ENCODE peak calls at places on chromosomes 13 and 19, in four cellular contexts. V is T-helper 2 cell, N is globus pallidus, Z is astrocyte of the cerebellum. E is an unnamed sample.

GRCh38 chr19:48553676-48554384 is 1.9 kb downstream of the SULT2B1 start:
- DNase-seq in V (no peak), N (no peak), Z (no peak), E (peak; percentile 93)

GRCh38 chr19:39843919-39844793 is 2.0 kb downstream of the FBL start:
- DNase-seq in V (peak; percentile 66), N (no peak), Z (peak; percentile 42), E (peak; percentile 83)

GRCh38 chr19:41218615-41219507 is at the start of gene AXL:
- DNase-seq in V (peak; percentile 39), N (peak; percentile 65), Z (peak; percentile 13), E (peak; percentile 34)

GRCh38 chr13:59531571-59532091 is 632.1 kb downstream of the DIAPH3 start:
- DNase-seq in V (peak; percentile 82), N (peak; percentile 55), Z (peak; percentile 89), E (peak; percentile 87)

GRCh38 chr19:44757735-44758505 is 9.4 kb downstream of the BCL3 start:
- DNase-seq in V (no peak), N (no peak), Z (no peak), E (no peak)

GRCh38 chr13:77521595-77522367 is 13.7 kb upstream of the SCEL start:
- DNase-seq in V (no peak), N (no peak), Z (peak; percentile 51), E (peak; percentile 86)

GRCh38 chr13:25691654-25692053 is 319.9 kb downstream of the ATP8A2 start:
- DNase-seq in V (no peak), N (no peak), Z (no peak), E (no peak)

GRCh38 chr13:49021953-49022352 is 46.2 kb downstream of the FNDC3A start:
- DNase-seq in V (no peak), N (no peak), Z (no peak), E (no peak)

GRCh38 chr13:21481359-21481758 is 22.3 kb upstream of the ZDHHC20 start:
- DNase-seq in V (no peak), N (no peak), Z (no peak), E (no peak)

GRCh38 chr13:111665691-111666095 is 345.3 kb downstream of the TEX29 start:
- DNase-seq in V (no peak), N (no peak), Z (no peak), E (no peak)

GRCh38 chr19:54677217-54677616 is 14.4 kb downstream of the LILRB4 start:
- DNase-seq in V (no peak), N (no peak), Z (no peak), E (no peak)

GRCh38 chr13:93740334-93740733 is 513.7 kb downstream of the GPC6 start:
- DNase-seq in V (no peak), N (no peak), Z (no peak), E (no peak)

GRCh38 chr19:3161453-3161852 is 17.1 kb upstream of the S1PR4 start:
- DNase-seq in V (no peak), N (no peak), Z (no peak), E (no peak)

GRCh38 chr19:768424-768823 is 17.5 kb downstream of the MISP start:
- DNase-seq in V (no peak), N (no peak), Z (peak; percentile 89), E (no peak)

GRCh38 chr19:43607238-43608205 is 4.4 kb upstream of the SRRM5 start:
- DNase-seq in V (no peak), N (no peak), Z (no peak), E (no peak)

GRCh38 chr19:18431351-18432197 is 6.4 kb downstream of the ISYNA1 start:
- DNase-seq in V (no peak), N (no peak), Z (no peak), E (no peak)

GRCh38 chr19:45469835-45470146 is 2.0 kb downstream of the FOSB start:
- DNase-seq in V (peak; percentile 90), N (no peak), Z (no peak), E (no peak)

GRCh38 chr19:371501-372160 is 27.0 kb upstream of the MIER2 start:
- DNase-seq in V (no peak), N (no peak), Z (no peak), E (no peak)

GRCh38 chr13:64471916-64472315 is 2758.2 kb downstream of the PCDH9 start:
- DNase-seq in V (no peak), N (no peak), Z (peak; percentile 22), E (peak; percentile 39)

E was measured in HT-29.